ENCODE peak calls at places on chromosomes 3 and 15, in seven cellular contexts. A, X, D, F, N, L and H are unnamed samples.

GRCh38 chr3:30738605-30739004 is 132.2 kb downstream of the TGFBR2 start:
- DNase-seq in A (no peak), N (no peak), X (no peak), F (no peak), D (no peak), L (no peak), H (no peak)

GRCh38 chr3:158725348-158725966 is 6.8 kb downstream of the RARRES1 start:
- DNase-seq in A (no peak), N (no peak), D (no peak), L (no peak), X (peak; percentile 63), F (no peak), H (no peak)

GRCh38 chr3:54014067-54014466 is 108.3 kb upstream of the CACNA2D3 start:
- DNase-seq in A (no peak), F (no peak), L (no peak), N (no peak), X (no peak), D (no peak), H (no peak)

GRCh38 chr15:79161837-79162508 is 71.4 kb upstream of the RASGRF1 start:
- DNase-seq in L (no peak), F (no peak), D (no peak), N (no peak), A (no peak), X (no peak), H (no peak)

GRCh38 chr3:194739498-194740284 is 54.0 kb downstream of the FAM43A start:
- DNase-seq in D (no peak), F (no peak), X (no peak), L (no peak), N (peak; percentile 66), A (no peak), H (no peak)

GRCh38 chr3:57126244-57126643 is 38.9 kb downstream of the IL17RD start:
- DNase-seq in L (no peak), A (no peak), D (peak; percentile 64), F (no peak), X (no peak), N (no peak), H (peak; percentile 67)

GRCh38 chr3:7697538-7697937 is 804.1 kb upstream of the LMCD1 start:
- DNase-seq in N (no peak), D (no peak), F (no peak), L (no peak), X (no peak), A (no peak), H (no peak)

GRCh38 chr15:50315814-50316630 is 39.0 kb downstream of the GABPB1 start:
- DNase-seq in L (peak; percentile 57), F (peak; percentile 7), D (no peak), N (peak; percentile 5), X (peak; percentile 34), A (no peak), H (no peak)

GRCh38 chr15:75231836-75232235 is 26.3 kb upstream of the GOLGA6C start:
- DNase-seq in D (no peak), L (no peak), F (no peak), X (no peak), N (no peak), A (no peak), H (no peak)

GRCh38 chr3:42666022-42666421 is 12.5 kb downstream of the ZBTB47 start:
- DNase-seq in L (no peak), D (no peak), F (no peak), A (no peak), N (no peak), X (no peak), H (no peak)

GRCh38 chr3:12286927-12287726 is 1.7 kb upstream of the PPARG start:
- DNase-seq in A (no peak), L (no peak), N (peak; percentile 68), F (peak; percentile 46), D (peak; percentile 53), X (no peak), H (no peak)

GRCh38 chr3:172787746-172788145 is 37.2 kb downstream of the ECT2 start:
- DNase-seq in N (no peak), F (no peak), A (no peak), X (no peak), D (no peak), L (no peak), H (no peak)

GRCh38 chr3:11185564-11186317 is 31.4 kb downstream of the HRH1 start:
- DNase-seq in D (no peak), N (peak; percentile 72), A (no peak), X (peak; percentile 89), L (no peak), F (no peak), H (no peak)